ENCODE peak calls at places on chromosomes 5 and 9, in seven cellular contexts. One of them, this sample, is unnamed.

GRCh38 chr5:53063176-53063575 is 46.4 kb downstream of the MOCS2 start:
- DNase-seq in progenitor cell of endocrine pancreas: no peak
- DNase-seq in uterus: no peak
- DNase-seq in HFF-Myc: no peak
- DNase-seq in tibial nerve: no peak
- DNase-seq in endothelial cell: no peak
- DNase-seq in right atrium auricular region: no peak
- DNase-seq in this sample: no peak

GRCh38 chr5:75031366-75031765 is 21.0 kb downstream of the GCNT4 start:
- DNase-seq in uterus: no peak
- DNase-seq in HFF-Myc: no peak
- DNase-seq in right atrium auricular region: no peak
- DNase-seq in endothelial cell: no peak
- DNase-seq in tibial nerve: no peak
- DNase-seq in progenitor cell of endocrine pancreas: no peak
- DNase-seq in this sample: no peak

GRCh38 chr5:83983852-83984251 is 263.2 kb upstream of the HAPLN1 start:
- DNase-seq in tibial nerve: no peak
- DNase-seq in progenitor cell of endocrine pancreas: no peak
- DNase-seq in right atrium auricular region: no peak
- DNase-seq in HFF-Myc: no peak
- DNase-seq in uterus: no peak
- DNase-seq in endothelial cell: no peak
- DNase-seq in this sample: no peak

GRCh38 chr9:90044710-90045151 is 439.9 kb downstream of the GADD45G start:
- DNase-seq in tibial nerve: no peak
- DNase-seq in HFF-Myc: no peak
- DNase-seq in endothelial cell: no peak
- DNase-seq in right atrium auricular region: no peak
- DNase-seq in progenitor cell of endocrine pancreas: no peak
- DNase-seq in uterus: no peak
- DNase-seq in this sample: no peak

GRCh38 chr5:136819526-136820302 is 454.4 kb upstream of the TRPC7 start:
- DNase-seq in endothelial cell: no peak
- DNase-seq in tibial nerve: no peak
- DNase-seq in right atrium auricular region: no peak
- DNase-seq in progenitor cell of endocrine pancreas: no peak
- DNase-seq in uterus: no peak
- DNase-seq in HFF-Myc: no peak
- DNase-seq in this sample: no peak

GRCh38 chr5:134509308-134510040 is 16.0 kb upstream of the JADE2 start:
- DNase-seq in endothelial cell: no peak
- DNase-seq in progenitor cell of endocrine pancreas: no peak
- DNase-seq in uterus: no peak
- DNase-seq in HFF-Myc: no peak
- DNase-seq in tibial nerve: no peak
- DNase-seq in right atrium auricular region: no peak
- DNase-seq in this sample: no peak

GRCh38 chr5:149940077-149940574 is 4.5 kb downstream of the PDE6A start:
- DNase-seq in uterus: no peak
- DNase-seq in right atrium auricular region: no peak
- DNase-seq in endothelial cell: no peak
- DNase-seq in tibial nerve: no peak
- DNase-seq in progenitor cell of endocrine pancreas: no peak
- DNase-seq in HFF-Myc: no peak
- DNase-seq in this sample: no peak

GRCh38 chr5:139747583-139748504 is 47.8 kb upstream of the PSD2 start:
- DNase-seq in endothelial cell: no peak
- DNase-seq in progenitor cell of endocrine pancreas: no peak
- DNase-seq in tibial nerve: no peak
- DNase-seq in uterus: peak; percentile 50
- DNase-seq in right atrium auricular region: peak; percentile 70
- DNase-seq in HFF-Myc: no peak
- DNase-seq in this sample: peak; percentile 71

GRCh38 chr9:89519393-89519805 is 21.5 kb upstream of the SEMA4D start:
- DNase-seq in HFF-Myc: no peak
- DNase-seq in endothelial cell: no peak
- DNase-seq in uterus: no peak
- DNase-seq in progenitor cell of endocrine pancreas: no peak
- DNase-seq in right atrium auricular region: no peak
- DNase-seq in tibial nerve: no peak
- DNase-seq in this sample: no peak

GRCh38 chr9:89923961-89924504 is 319.2 kb downstream of the GADD45G start:
- DNase-seq in progenitor cell of endocrine pancreas: no peak
- DNase-seq in HFF-Myc: no peak
- DNase-seq in right atrium auricular region: peak; percentile 55
- DNase-seq in endothelial cell: no peak
- DNase-seq in tibial nerve: no peak
- DNase-seq in uterus: no peak
- DNase-seq in this sample: no peak

GRCh38 chr5:11797132-11797531 is 107.1 kb downstream of the CTNND2 start:
- DNase-seq in endothelial cell: no peak
- DNase-seq in right atrium auricular region: no peak
- DNase-seq in tibial nerve: no peak
- DNase-seq in uterus: no peak
- DNase-seq in HFF-Myc: no peak
- DNase-seq in progenitor cell of endocrine pancreas: no peak
- DNase-seq in this sample: no peak

GRCh38 chr9:112059980-112060348 is 115.1 kb downstream of the SUSD1 start:
- DNase-seq in right atrium auricular region: no peak
- DNase-seq in endothelial cell: no peak
- DNase-seq in uterus: no peak
- DNase-seq in HFF-Myc: no peak
- DNase-seq in progenitor cell of endocrine pancreas: no peak
- DNase-seq in tibial nerve: no peak
- DNase-seq in this sample: no peak

GRCh38 chr5:174482549-174482948 is 241.8 kb upstream of the MSX2 start:
- DNase-seq in progenitor cell of endocrine pancreas: no peak
- DNase-seq in right atrium auricular region: no peak
- DNase-seq in tibial nerve: no peak
- DNase-seq in endothelial cell: no peak
- DNase-seq in HFF-Myc: no peak
- DNase-seq in uterus: no peak
- DNase-seq in this sample: no peak

GRCh38 chr5:157049605-157050004 is 9.3 kb downstream of the HAVCR1 start:
- DNase-seq in progenitor cell of endocrine pancreas: no peak
- DNase-seq in tibial nerve: no peak
- DNase-seq in endothelial cell: no peak
- DNase-seq in right atrium auricular region: no peak
- DNase-seq in HFF-Myc: peak; percentile 14
- DNase-seq in uterus: no peak
- DNase-seq in this sample: no peak

GRCh38 chr5:136004436-136004835 is 24.4 kb upstream of the TGFBI start:
- DNase-seq in endothelial cell: no peak
- DNase-seq in HFF-Myc: no peak
- DNase-seq in tibial nerve: no peak
- DNase-seq in progenitor cell of endocrine pancreas: no peak
- DNase-seq in right atrium auricular region: no peak
- DNase-seq in uterus: no peak
- DNase-seq in this sample: no peak

GRCh38 chr9:128251701-128252100 is 24.1 kb downstream of the GOLGA2 start:
- DNase-seq in progenitor cell of endocrine pancreas: no peak
- DNase-seq in HFF-Myc: no peak
- DNase-seq in endothelial cell: no peak
- DNase-seq in uterus: no peak
- DNase-seq in tibial nerve: no peak
- DNase-seq in right atrium auricular region: no peak
- DNase-seq in this sample: no peak

GRCh38 chr5:77630246-77631165 is 8.0 kb downstream of the OTP start:
- DNase-seq in right atrium auricular region: no peak
- DNase-seq in HFF-Myc: no peak
- DNase-seq in endothelial cell: peak; percentile 47
- DNase-seq in progenitor cell of endocrine pancreas: peak; percentile 42
- DNase-seq in uterus: no peak
- DNase-seq in tibial nerve: no peak
- DNase-seq in this sample: peak; percentile 91

GRCh38 chr9:117784996-117785395 is 80.8 kb downstream of the TLR4 start:
- DNase-seq in HFF-Myc: no peak
- DNase-seq in endothelial cell: no peak
- DNase-seq in uterus: no peak
- DNase-seq in progenitor cell of endocrine pancreas: no peak
- DNase-seq in right atrium auricular region: no peak
- DNase-seq in tibial nerve: no peak
- DNase-seq in this sample: no peak

GRCh38 chr5:25544652-25545249 is 900.0 kb upstream of the CDH10 start:
- DNase-seq in right atrium auricular region: no peak
- DNase-seq in HFF-Myc: no peak
- DNase-seq in tibial nerve: no peak
- DNase-seq in uterus: no peak
- DNase-seq in progenitor cell of endocrine pancreas: peak; percentile 15
- DNase-seq in endothelial cell: peak; percentile 59
- DNase-seq in this sample: no peak

GRCh38 chr5:163379298-163380155 is 57.9 kb upstream of the CCNG1 start:
- DNase-seq in tibial nerve: no peak
- DNase-seq in progenitor cell of endocrine pancreas: no peak
- DNase-seq in uterus: no peak
- DNase-seq in right atrium auricular region: no peak
- DNase-seq in endothelial cell: no peak
- DNase-seq in HFF-Myc: no peak
- DNase-seq in this sample: no peak

GRCh38 chr9:107248714-107249113 is 34.4 kb upstream of the RAD23B start:
- DNase-seq in right atrium auricular region: no peak
- DNase-seq in tibial nerve: no peak
- DNase-seq in endothelial cell: no peak
- DNase-seq in progenitor cell of endocrine pancreas: no peak
- DNase-seq in uterus: no peak
- DNase-seq in HFF-Myc: no peak
- DNase-seq in this sample: no peak

GRCh38 chr9:107249131-107249533 is 33.9 kb upstream of the RAD23B start:
- DNase-seq in HFF-Myc: no peak
- DNase-seq in uterus: no peak
- DNase-seq in progenitor cell of endocrine pancreas: peak; percentile 26
- DNase-seq in tibial nerve: no peak
- DNase-seq in endothelial cell: no peak
- DNase-seq in right atrium auricular region: no peak
- DNase-seq in this sample: no peak

GRCh38 chr9:107243757-107244156 is 39.3 kb upstream of the RAD23B start:
- DNase-seq in uterus: no peak
- DNase-seq in right atrium auricular region: no peak
- DNase-seq in HFF-Myc: no peak
- DNase-seq in progenitor cell of endocrine pancreas: no peak
- DNase-seq in tibial nerve: no peak
- DNase-seq in endothelial cell: no peak
- DNase-seq in this sample: no peak

GRCh38 chr9:107249665-107250285 is 33.3 kb upstream of the RAD23B start:
- DNase-seq in uterus: no peak
- DNase-seq in endothelial cell: no peak
- DNase-seq in tibial nerve: no peak
- DNase-seq in right atrium auricular region: no peak
- DNase-seq in HFF-Myc: no peak
- DNase-seq in progenitor cell of endocrine pancreas: no peak
- DNase-seq in this sample: no peak

DNA sequence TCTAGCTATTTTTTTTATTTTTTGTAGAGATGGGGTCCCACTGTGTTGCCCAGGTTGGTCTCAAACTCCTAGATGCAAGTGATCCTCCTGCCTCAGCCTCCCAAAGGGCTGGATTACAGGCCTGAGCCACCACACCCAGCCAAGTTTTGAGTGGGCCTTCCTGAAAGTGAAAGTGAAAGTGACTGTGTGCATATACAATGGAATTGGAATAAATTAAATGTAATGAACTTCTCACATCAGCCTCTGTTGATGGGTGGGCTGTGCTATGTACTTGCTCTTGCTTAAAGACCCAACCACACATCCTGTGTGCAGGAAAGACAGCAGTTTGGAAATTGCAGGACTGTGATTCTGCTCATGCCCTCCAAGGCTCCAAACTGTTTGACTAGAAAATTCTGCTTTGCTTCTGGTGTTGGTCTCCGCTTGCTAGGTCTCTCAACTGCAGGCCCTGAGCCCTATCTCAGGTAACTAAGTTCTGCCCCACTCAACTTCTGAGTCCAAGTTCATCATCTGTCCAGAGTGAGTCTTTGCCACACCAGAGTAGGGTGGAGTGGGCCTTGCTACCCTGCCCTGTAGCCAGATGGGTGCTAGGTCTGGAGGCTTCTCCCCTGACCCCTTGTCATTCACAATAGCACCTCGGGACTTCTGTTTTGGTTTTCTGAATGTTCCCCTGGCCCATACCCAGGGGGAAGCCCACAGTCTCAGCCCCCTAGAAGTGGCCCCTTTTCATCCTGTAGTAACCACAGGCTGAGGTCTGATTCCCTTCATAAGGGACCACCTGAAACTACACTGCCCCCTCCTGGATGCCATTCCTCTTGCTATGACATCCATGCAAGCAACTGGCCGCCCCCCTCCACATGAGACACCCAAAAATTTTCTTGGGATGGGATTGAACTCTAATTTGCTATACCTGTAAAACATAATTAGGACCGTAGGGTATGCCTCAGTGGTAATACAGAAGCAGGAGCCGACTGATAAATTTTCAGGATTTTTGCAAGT is 36.5 kb upstream of the RAD23B start:
- DNase-seq in tibial nerve: no peak
- DNase-seq in endothelial cell: peak; percentile 33
- DNase-seq in right atrium auricular region: no peak
- DNase-seq in uterus: no peak
- DNase-seq in progenitor cell of endocrine pancreas: no peak
- DNase-seq in HFF-Myc: no peak
- DNase-seq in this sample: no peak
- TF ChIP-seq CTCF in tibial nerve: no peak
- TF ChIP-seq CTCF in endothelial cell: peak; percentile 28
- TF ChIP-seq CTCF in right atrium auricular region: no peak
- TF ChIP-seq CTCF in uterus: no peak
- TF ChIP-seq CTCF in progenitor cell of endocrine pancreas: no peak
- TF ChIP-seq CTCF in HFF-Myc: peak; percentile 38
- TF ChIP-seq CTCF in this sample: no peak

GRCh38 chr9:79572891-79573696 is 1.3 kb downstream of the TLE4 start:
- DNase-seq in HFF-Myc: no peak
- DNase-seq in endothelial cell: peak; percentile 28
- DNase-seq in tibial nerve: peak; percentile 16
- DNase-seq in right atrium auricular region: no peak
- DNase-seq in uterus: peak; percentile 51
- DNase-seq in progenitor cell of endocrine pancreas: peak; percentile 26
- DNase-seq in this sample: peak; percentile 48
- TF ChIP-seq CTCF in HFF-Myc: no peak
- TF ChIP-seq CTCF in endothelial cell: no peak
- TF ChIP-seq CTCF in tibial nerve: no peak
- TF ChIP-seq CTCF in right atrium auricular region: no peak
- TF ChIP-seq CTCF in uterus: no peak
- TF ChIP-seq CTCF in progenitor cell of endocrine pancreas: no peak
- TF ChIP-seq CTCF in this sample: peak; percentile 11

DNA sequence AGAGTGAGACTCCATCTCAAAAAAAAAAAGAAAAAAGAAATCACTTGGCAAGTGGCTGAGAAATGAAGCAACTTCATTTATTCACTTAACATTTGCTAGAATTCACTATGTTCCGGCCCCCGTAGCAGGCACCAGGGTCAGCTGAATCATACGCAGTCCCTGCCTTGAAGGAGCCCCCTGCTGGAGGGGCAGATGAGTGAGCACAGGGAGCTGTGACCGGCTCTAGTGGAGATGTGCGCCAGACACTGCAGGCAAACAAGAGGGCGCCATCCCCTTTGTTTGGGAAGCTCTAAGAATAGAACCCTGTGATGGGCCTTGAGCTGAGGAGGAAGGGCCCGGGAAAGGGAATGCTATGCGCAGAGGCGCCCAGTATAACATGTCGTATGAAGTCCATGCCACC is 20.2 kb upstream of the RPL26L1 start:
- DNase-seq in progenitor cell of endocrine pancreas: no peak
- DNase-seq in endothelial cell: peak; percentile 27
- DNase-seq in HFF-Myc: no peak
- DNase-seq in tibial nerve: no peak
- DNase-seq in right atrium auricular region: no peak
- DNase-seq in uterus: no peak
- DNase-seq in this sample: no peak
- TF ChIP-seq CTCF in progenitor cell of endocrine pancreas: peak; percentile 34
- TF ChIP-seq CTCF in endothelial cell: peak; percentile 28
- TF ChIP-seq CTCF in HFF-Myc: peak; percentile 51
- TF ChIP-seq CTCF in tibial nerve: no peak
- TF ChIP-seq CTCF in right atrium auricular region: no peak
- TF ChIP-seq CTCF in uterus: no peak
- TF ChIP-seq CTCF in this sample: no peak

GRCh38 chr5:151080620-151081425 is at the start of gene TNIP1:
- DNase-seq in HFF-Myc: no peak
- DNase-seq in right atrium auricular region: peak; percentile 92
- DNase-seq in uterus: peak; percentile 96
- DNase-seq in endothelial cell: peak; percentile 86
- DNase-seq in progenitor cell of endocrine pancreas: peak; percentile 88
- DNase-seq in tibial nerve: peak; percentile 84
- DNase-seq in this sample: peak; percentile 98
- TF ChIP-seq CTCF in HFF-Myc: no peak
- TF ChIP-seq CTCF in right atrium auricular region: no peak
- TF ChIP-seq CTCF in uterus: peak; percentile 3
- TF ChIP-seq CTCF in endothelial cell: no peak
- TF ChIP-seq CTCF in progenitor cell of endocrine pancreas: no peak
- TF ChIP-seq CTCF in tibial nerve: no peak
- TF ChIP-seq CTCF in this sample: no peak